ENCODE peak calls at places on chromosomes 1 and 21, in four cellular contexts. C, I, D and N are unnamed samples.

GRCh38 chr1:25568834-25569598 is 25.6 kb downstream of the LDLRAP1 start:
- DNase-seq in D (no peak), C (no peak), I (peak), N (no peak)

GRCh38 chr1:5001466-5001865 is 347.1 kb downstream of the AJAP1 start:
- DNase-seq in I (no peak), C (no peak), D (no peak), N (no peak)

GRCh38 chr1:41365320-41365633 is 4.0 kb downstream of the FOXO6 start:
- DNase-seq in D (no peak), C (no peak), I (no peak), N (no peak)

GRCh38 chr1:180040034-180040433 is 85.4 kb downstream of the CEP350 start:
- DNase-seq in C (no peak), I (no peak), D (no peak), N (no peak)

GRCh38 chr1:97805093-97805492 is 115.7 kb downstream of the DPYD start:
- DNase-seq in I (no peak), C (no peak), D (no peak), N (no peak)

GRCh38 chr1:234611153-234611798 is 1.3 kb upstream of the IRF2BP2 start:
- DNase-seq in D (no peak), I (peak), C (peak), N (no peak)

GRCh38 chr1:222653178-222653827 is 35.4 kb downstream of the MIA3 start:
- DNase-seq in I (no peak), D (no peak), C (no peak), N (no peak)

GRCh38 chr21:45078877-45079281 is 4.5 kb downstream of the ADARB1 start:
- DNase-seq in C (peak), I (peak), D (peak), N (no peak)

GRCh38 chr1:230463326-230463725 is 37.2 kb upstream of the PGBD5 start:
- DNase-seq in C (no peak), D (no peak), I (no peak), N (no peak)

GRCh38 chr1:3170566-3171453 is 101.8 kb downstream of the PRDM16 start:
- DNase-seq in I (peak), D (no peak), C (no peak), N (no peak)

GRCh38 chr1:192539450-192540132 is 36.0 kb upstream of the RGS1 start:
- DNase-seq in D (no peak), I (peak), C (no peak), N (no peak)

GRCh38 chr21:13827201-13827600 is 217.6 kb downstream of the POTED start:
- DNase-seq in I (no peak), C (no peak), D (no peak), N (no peak)

GRCh38 chr21:21688877-21689276 is 690.7 kb downstream of the NCAM2 start:
- DNase-seq in I (peak), C (no peak), D (no peak), N (no peak)

GRCh38 chr1:200468264-200469001 is 58.6 kb upstream of the ZNF281 start:
- DNase-seq in I (no peak), C (no peak), D (no peak), N (no peak)

GRCh38 chr1:59452026-59452425 is 155.1 kb downstream of the FGGY start:
- DNase-seq in C (no peak), I (no peak), D (no peak), N (no peak)

GRCh38 chr1:155499953-155500621 is 62.5 kb downstream of the ASH1L start:
- DNase-seq in D (no peak), I (peak), C (no peak), N (no peak)

GRCh38 chr1:47416319-47417128 is 439 bp downstream of the FOXE3 start:
- DNase-seq in D (no peak), C (no peak), I (no peak), N (no peak)

GRCh38 chr1:172144445-172145060 is 275.9 kb upstream of the C1orf105 start:
- DNase-seq in D (no peak), I (peak), C (no peak), N (no peak)

GRCh38 chr21:36747114-36747814 is 48.3 kb downstream of the SIM2 start:
- DNase-seq in I (no peak), D (no peak), C (no peak), N (no peak)

GRCh38 chr1:228162286-228163003 is 3.2 kb upstream of the IBA57 start:
- DNase-seq in I (peak), C (no peak), D (no peak), N (no peak)

GRCh38 chr1:204705493-204705811 is 19.9 kb upstream of the LRRN2 start:
- DNase-seq in I (no peak), C (no peak), D (no peak), N (no peak)

GRCh38 chr1:179012033-179012432 is 13.7 kb upstream of the FAM20B start:
- DNase-seq in D (no peak), C (no peak), I (no peak), N (no peak)

GRCh38 chr1:209040351-209040750 is 543.2 kb upstream of the CAMK1G start:
- DNase-seq in C (no peak), D (no peak), I (no peak), N (no peak)

GRCh38 chr1:3858231-3858981 is 1.1 kb downstream of the DFFB start:
- DNase-seq in D (no peak), I (peak), C (no peak), N (no peak)

GRCh38 chr1:239810071-239810481 is 281.6 kb upstream of the FMN2 start:
- DNase-seq in D (no peak), C (no peak), I (no peak), N (no peak)

GRCh38 chr1:70656371-70656770 is 245.3 kb downstream of the CTH start:
- DNase-seq in C (no peak), I (no peak), D (no peak), N (no peak)

GRCh38 chr1:234544094-234544579 is 65.2 kb upstream of the TARBP1 start:
- DNase-seq in I (peak), C (no peak), D (no peak), N (no peak)

GRCh38 chr1:110339040-110339426 is at the start of gene RBM15:
- DNase-seq in I (peak), C (peak), D (peak), N (peak)

GRCh38 chr1:80417651-80418050 is 1383.1 kb upstream of the ADGRL2 start:
- DNase-seq in I (peak), D (no peak), C (no peak), N (no peak)

GRCh38 chr1:9449106-9449627 is 90.1 kb upstream of the SLC25A33 start:
- DNase-seq in C (no peak), I (peak), D (no peak), N (no peak)

GRCh38 chr1:163093169-163093568 is 24.0 kb downstream of the RGS4 start:
- DNase-seq in I (no peak), C (no peak), D (no peak), N (no peak)

GRCh38 chr1:26861286-26861701 is 1.7 kb upstream of the SFN start:
- DNase-seq in I (peak), D (no peak), C (no peak), N (no peak)

GRCh38 chr1:180027949-180028445 is 73.4 kb downstream of the CEP350 start:
- DNase-seq in C (no peak), D (no peak), I (peak), N (no peak)

GRCh38 chr1:110237406-110238152 is 27.5 kb downstream of the KCNC4 start:
- DNase-seq in I (no peak), D (no peak), C (no peak), N (no peak)

GRCh38 chr21:31235671-31236450 is 108.2 kb downstream of the TIAM1 start:
- DNase-seq in I (peak), D (no peak), C (no peak), N (no peak)

GRCh38 chr1:242525360-242525722 is 844 bp upstream of the PLD5 start:
- DNase-seq in C (no peak), D (no peak), I (no peak), N (no peak)

GRCh38 chr21:45210461-45210983 is 77.2 kb downstream of the POFUT2 start:
- DNase-seq in I (no peak), D (no peak), C (no peak), N (no peak)

GRCh38 chr1:89633745-89634625 is 1.1 kb downstream of the LRRC8C start:
- DNase-seq in D (no peak), C (no peak), I (peak), N (no peak)

DNA sequence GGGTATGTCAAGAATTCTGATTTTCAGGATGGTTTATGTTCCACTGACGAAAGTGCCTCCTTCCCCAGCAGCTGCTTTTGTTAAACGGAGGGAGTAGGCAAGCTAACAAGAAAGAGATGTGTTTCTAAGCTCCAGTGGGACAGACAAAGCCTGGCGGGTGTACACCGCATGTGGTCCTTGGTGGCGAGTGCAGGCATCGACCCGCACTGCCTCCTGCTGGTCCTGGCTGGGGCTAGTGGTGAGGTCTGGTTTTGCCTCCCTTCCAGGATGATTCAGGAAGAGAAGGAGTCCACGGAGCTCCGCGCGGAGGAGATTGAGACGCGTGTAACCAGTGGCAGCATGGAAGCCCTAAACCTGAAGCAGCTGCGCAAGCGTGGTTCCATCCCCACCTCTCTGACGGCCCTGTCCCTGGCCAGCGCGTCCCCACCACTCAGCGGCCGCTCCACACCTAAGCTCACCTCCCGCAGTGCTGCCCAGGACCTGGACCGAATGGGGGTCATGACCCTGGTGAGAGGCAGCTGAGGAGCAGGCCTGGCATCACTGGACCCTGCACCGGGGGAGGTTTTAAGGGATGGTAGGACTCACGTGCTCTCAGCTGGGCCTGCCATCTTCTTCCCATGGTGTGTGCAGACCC is 29.0 kb downstream of the PPFIA4 start:
- DNase-seq in I (no peak), C (no peak), D (no peak), N (no peak)
- TF ChIP-seq CTCF in I (peak), C (no peak), D (no peak), N (no peak)

GRCh38 chr1:167439301-167439988 is 78.9 kb downstream of the CD247 start:
- DNase-seq in C (no peak), I (peak), D (no peak), N (no peak)
- TF ChIP-seq CTCF in C (no peak), I (peak), D (no peak), N (no peak)

DNA sequence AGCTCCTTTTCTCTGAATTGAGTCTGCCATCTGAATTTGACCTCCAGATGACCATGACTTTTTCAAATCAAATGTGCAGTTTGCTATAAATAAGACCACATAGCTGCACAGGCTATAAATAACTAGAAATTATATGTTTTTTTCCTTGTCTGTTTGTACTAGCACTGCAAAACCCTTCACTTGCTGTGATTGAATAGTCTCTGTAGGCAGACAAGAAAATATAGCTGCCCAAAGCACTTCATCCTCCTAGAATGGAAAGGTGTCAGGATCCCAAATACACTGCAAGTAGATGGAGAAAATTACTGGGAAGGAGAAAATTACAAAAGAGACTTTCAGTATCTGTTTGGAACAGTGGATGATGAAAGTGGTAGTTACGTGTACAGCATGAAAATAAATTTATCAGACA is 175.8 kb downstream of the APP start:
- DNase-seq in D (no peak), I (no peak), C (no peak), N (no peak)
- TF ChIP-seq CTCF in D (no peak), I (no peak), C (no peak), N (no peak)

DNA sequence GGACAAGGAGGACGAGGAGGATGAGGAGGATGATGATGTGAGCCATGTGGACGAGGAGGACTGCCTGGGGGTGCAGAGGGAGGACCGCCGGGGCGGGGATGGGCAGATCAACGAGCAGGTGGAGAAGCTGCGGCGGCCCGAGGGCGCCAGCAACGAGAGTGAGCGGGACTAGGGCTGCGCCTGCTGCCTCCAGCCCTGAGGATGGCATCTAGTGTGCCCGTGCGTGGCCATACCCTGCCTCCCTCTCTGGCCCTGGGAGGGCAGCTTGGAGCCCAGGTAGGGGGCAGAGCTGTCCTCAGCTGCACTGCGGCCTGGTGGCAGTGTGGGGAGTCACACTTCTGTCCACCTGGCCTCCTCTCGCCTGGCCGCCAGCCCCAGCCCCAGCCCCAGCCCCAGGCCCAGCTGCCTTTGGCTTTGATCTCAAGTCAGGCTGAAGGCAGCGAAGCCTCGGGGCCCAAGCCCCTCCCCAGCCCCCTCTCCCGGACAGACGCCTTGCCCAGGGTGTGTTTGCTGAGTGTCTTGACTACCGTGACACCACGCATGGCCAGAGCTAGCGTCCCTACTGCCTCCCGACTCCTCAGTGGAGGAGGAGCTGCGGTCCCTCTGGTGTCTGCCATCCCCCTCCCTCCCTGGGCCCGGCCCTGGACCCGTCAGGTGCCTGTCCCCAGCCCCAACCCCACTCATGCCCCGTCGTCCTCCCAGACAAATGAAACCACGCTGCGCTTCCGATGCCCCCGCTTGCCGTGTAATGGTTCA is 155.2 kb downstream of the PEX14 start:
- DNase-seq in C (no peak), I (no peak), D (no peak), N (no peak)
- TF ChIP-seq CTCF in C (no peak), I (no peak), D (no peak), N (no peak)

DNA sequence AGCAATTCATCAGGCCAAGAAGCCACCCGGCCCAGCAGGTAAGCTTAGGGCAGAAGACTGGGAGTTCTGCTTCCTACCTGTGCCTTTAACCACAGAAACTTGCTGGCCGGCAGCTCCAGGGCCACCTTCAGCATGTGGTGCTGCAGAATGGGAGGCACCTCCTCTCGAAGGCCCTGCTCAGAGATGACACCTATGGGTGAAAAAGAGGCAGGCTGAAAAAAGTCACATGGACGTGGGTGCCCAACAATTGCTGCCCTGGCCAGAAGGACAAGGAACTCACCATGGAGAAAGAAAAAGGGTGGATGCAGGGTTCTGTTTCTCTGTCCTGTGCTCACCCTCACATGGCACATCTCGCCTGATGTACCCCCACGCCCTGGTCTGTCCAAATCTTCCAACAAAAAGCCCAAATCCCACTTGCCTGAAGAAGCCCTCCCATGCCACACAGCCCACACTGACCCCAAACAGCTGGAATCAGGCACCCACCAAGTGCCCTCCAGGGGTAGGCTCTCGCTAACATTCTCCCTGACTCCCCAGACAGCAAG is 33.0 kb downstream of the URB1 start:
- DNase-seq in C (no peak), I (peak), D (no peak), N (no peak)
- TF ChIP-seq CTCF in C (no peak), I (peak), D (no peak), N (no peak)

DNA sequence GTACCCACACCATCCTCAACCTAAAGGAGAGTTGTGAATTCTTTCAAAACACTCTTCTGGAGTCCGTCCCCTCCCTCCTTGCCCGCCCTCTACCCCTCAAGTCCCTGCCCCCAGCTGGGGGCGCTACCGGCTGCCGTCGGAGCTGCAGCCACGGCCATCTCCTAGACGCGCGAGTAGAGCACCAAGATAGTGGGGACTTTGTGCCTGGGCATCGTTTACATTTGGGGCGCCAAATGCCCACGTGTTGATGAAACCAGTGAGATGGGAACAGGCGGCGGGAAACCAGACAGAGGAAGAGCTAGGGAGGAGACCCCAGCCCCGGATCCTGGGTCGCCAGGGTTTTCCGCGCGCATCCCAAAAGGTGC is 647 bp upstream of the OLIG2 start:
- DNase-seq in I (no peak), D (no peak), C (no peak), N (no peak)
- TF ChIP-seq CTCF in I (no peak), D (no peak), C (no peak), N (no peak)

GRCh38 chr1:107477233-107477632 is 336.4 kb downstream of the NTNG1 start:
- DNase-seq in I (no peak), D (no peak), C (no peak), N (no peak)
- TF ChIP-seq CTCF in I (peak), D (no peak), C (no peak), N (no peak)